ENCODE peak calls at places on chromosomes 2 and 18, in five cellular contexts. D is HepG2, S is A549, K is K562, L is Panc1. X is an unnamed sample.

GRCh38 chr18:45844938-45845337 is 19.5 kb downstream of the SIGLEC15 start:
- DNase-seq in D (no peak), S (no peak), K (no peak), L (no peak), X (no peak)

GRCh38 chr2:88159955-88160415 is 10.2 kb upstream of the THNSL2 start:
- DNase-seq in D (peak), S (peak), K (peak), L (peak), X (peak)

GRCh38 chr2:136378712-136379595 is 261.0 kb upstream of the CXCR4 start:
- DNase-seq in D (peak), S (peak), K (peak), L (peak), X (peak)

GRCh38 chr2:133970641-133971040 is 283.2 kb upstream of the MGAT5 start:
- DNase-seq in D (no peak), S (no peak), K (no peak), L (no peak), X (peak)

GRCh38 chr18:76721207-76721996 is 101.0 kb upstream of the ZNF236 start:
- DNase-seq in D (no peak), S (no peak), K (no peak), L (no peak), X (no peak)

GRCh38 chr2:233072838-233073237 is 12.7 kb downstream of the INPP5D start:
- DNase-seq in D (no peak), S (no peak), K (no peak), L (no peak), X (no peak)

GRCh38 chr2:173451137-173451536 is 96.5 kb downstream of the CDCA7 start:
- DNase-seq in D (no peak), S (no peak), K (no peak), L (no peak), X (no peak)

GRCh38 chr18:74898965-74899364 is 301.3 kb downstream of the ZNF407 start:
- DNase-seq in D (peak), S (no peak), K (no peak), L (no peak), X (no peak)

GRCh38 chr18:69580107-69580506 is 179.4 kb downstream of the DOK6 start:
- DNase-seq in D (peak), S (no peak), K (no peak), L (no peak), X (peak)

GRCh38 chr2:237128026-237128703 is 42.5 kb downstream of the COPS8 start:
- DNase-seq in D (peak), S (peak), K (no peak), L (peak), X (peak)

GRCh38 chr2:234289789-234290188 is 207.1 kb downstream of the ARL4C start:
- DNase-seq in D (no peak), S (peak), K (no peak), L (no peak), X (no peak)

GRCh38 chr2:184890311-184890710 is 292.0 kb downstream of the ZNF804A start:
- DNase-seq in D (no peak), S (no peak), K (no peak), L (no peak), X (no peak)

GRCh38 chr2:180208841-180209240 is 201.7 kb upstream of the CWC22 start:
- DNase-seq in D (no peak), S (no peak), K (no peak), L (no peak), X (no peak)

GRCh38 chr18:41075212-41075611 is 879.8 kb upstream of the PIK3C3 start:
- DNase-seq in D (no peak), S (no peak), K (no peak), L (no peak), X (no peak)

GRCh38 chr2:68870215-68870614 is 982 bp downstream of the BMP10 start:
- DNase-seq in D (no peak), S (no peak), K (no peak), L (no peak), X (no peak)

GRCh38 chr2:158024288-158024898 is 77.3 kb upstream of the UPP2 start:
- DNase-seq in D (peak), S (peak), K (peak), L (no peak), X (peak)

GRCh38 chr2:190881480-190882326 is 1.1 kb downstream of the GLS start:
- DNase-seq in D (peak), S (no peak), K (peak), L (peak), X (peak)

GRCh38 chr2:188940171-188940570 is 34.0 kb upstream of the COL3A1 start:
- DNase-seq in D (no peak), S (no peak), K (no peak), L (no peak), X (no peak)

GRCh38 chr2:46651363-46652099 is 172.2 kb downstream of the TMEM247 start:
- DNase-seq in D (no peak), S (no peak), K (no peak), L (no peak), X (no peak)

GRCh38 chr2:105262662-105263091 is 21.1 kb downstream of the GPR45 start:
- DNase-seq in D (no peak), S (no peak), K (peak), L (no peak), X (no peak)

GRCh38 chr2:43224571-43225092 is 1.8 kb downstream of the ZFP36L2 start:
- DNase-seq in D (no peak), S (no peak), K (no peak), L (no peak), X (peak)

GRCh38 chr18:22110482-22110924 is 58.9 kb upstream of the GATA6 start:
- DNase-seq in D (no peak), S (no peak), K (peak), L (no peak), X (peak)

GRCh38 chr2:224594840-224595239 is 9.7 kb upstream of the CUL3 start:
- DNase-seq in D (no peak), S (no peak), K (peak), L (no peak), X (no peak)
- TF ChIP-seq REST in D (no peak), S (no peak), K (no peak), L (no peak), X (no peak)

GRCh38 chr18:13218376-13219011 is at the start of gene LDLRAD4:
- DNase-seq in D (no peak), S (no peak), K (no peak), L (no peak), X (peak)
- TF ChIP-seq REST in D (no peak), S (no peak), K (no peak), L (no peak), X (no peak)

DNA sequence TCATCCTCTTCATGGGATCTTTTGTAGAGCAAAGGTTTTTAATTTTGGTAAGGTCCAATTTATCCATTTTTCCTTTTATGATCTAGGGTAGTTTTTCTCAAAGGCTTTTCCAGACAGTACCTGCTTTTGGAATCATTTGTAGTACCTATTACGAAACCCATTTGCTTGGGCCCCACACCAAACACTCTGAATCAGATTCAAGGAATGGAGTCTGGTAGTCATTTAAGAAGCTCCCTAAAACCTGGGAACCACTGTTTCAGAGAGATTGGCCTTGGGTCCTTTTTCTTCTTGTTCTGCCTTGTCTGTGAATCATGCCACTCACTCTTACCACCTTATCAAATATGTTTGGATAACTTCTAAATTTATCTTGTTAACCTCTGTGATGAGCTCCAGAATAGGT is 40.3 kb downstream of the OSBPL6 start:
- DNase-seq in D (no peak), S (no peak), K (no peak), L (no peak), X (no peak)
- TF ChIP-seq REST in D (no peak), S (no peak), K (no peak), L (no peak), X (no peak)

GRCh38 chr2:239397856-239398470 is 2.9 kb downstream of the HDAC4 start:
- DNase-seq in D (no peak), S (no peak), K (no peak), L (no peak), X (no peak)

GRCh38 chr2:239398536-239398935 is 2.3 kb downstream of the HDAC4 start:
- DNase-seq in D (no peak), S (no peak), K (no peak), L (no peak), X (no peak)

GRCh38 chr2:239394978-239395377 is 5.8 kb downstream of the HDAC4 start:
- DNase-seq in D (no peak), S (no peak), K (no peak), L (no peak), X (no peak)

GRCh38 chr2:239395524-239395923 is 5.3 kb downstream of the HDAC4 start:
- DNase-seq in D (no peak), S (no peak), K (no peak), L (no peak), X (no peak)

DNA sequence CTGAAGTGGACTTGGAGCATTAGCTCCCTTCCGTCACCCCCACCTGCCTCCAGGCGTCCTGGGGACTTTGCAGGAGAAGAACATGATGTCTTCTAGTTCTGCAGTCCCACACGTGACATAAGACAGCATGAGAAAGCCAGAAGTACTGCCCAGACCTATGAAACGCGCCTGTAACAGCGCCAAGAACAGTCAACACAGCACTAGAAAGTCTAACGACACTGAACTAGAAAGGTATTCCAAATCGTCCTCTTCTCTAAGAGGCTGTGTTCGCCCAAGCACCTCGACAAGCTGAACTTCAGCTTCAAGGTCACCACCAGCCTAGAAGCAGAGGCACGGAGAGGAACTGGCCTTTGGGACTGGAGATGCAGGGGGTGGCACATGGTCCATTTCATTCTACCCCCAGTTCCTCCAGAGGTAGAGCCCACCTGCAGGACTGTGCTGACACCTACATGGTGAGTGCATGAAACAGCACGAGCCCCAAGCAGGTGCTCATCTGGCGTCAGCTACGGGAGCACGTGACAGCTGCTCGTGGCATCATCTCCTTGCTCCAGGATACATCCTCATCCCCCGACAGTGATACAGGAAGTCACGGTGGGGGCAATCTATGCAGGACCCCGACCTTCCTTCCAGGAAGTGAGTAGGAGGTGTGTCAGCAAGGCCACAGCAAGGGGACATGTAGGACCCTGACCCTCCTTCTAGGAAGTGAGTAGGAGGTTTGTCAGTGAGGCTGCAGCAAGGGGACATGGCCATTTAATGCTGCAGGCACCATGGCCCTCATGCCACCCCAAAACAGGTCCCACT is 3.7 kb downstream of the HDAC4 start:
- DNase-seq in D (no peak), S (no peak), K (no peak), L (no peak), X (peak)
- TF ChIP-seq REST in D (no peak), S (no peak), K (no peak), L (no peak), X (no peak)